ENCODE peak calls at places on chromosome 11, in seven cellular contexts. One of them, this sample, is unnamed.

GRCh38 chr11:85318573-85318972 is 308.6 kb downstream of the DLG2 start:
- DNase-seq in substantia nigra: no peak
- DNase-seq in uterus: no peak
- DNase-seq in PC-3: no peak
- DNase-seq in HepG2: no peak
- DNase-seq in upper lobe of right lung: no peak
- DNase-seq in K562: no peak
- DNase-seq in this sample: no peak

GRCh38 chr11:96228911-96229310 is 114.1 kb downstream of the MAML2 start:
- DNase-seq in substantia nigra: no peak
- DNase-seq in uterus: no peak
- DNase-seq in PC-3: no peak
- DNase-seq in HepG2: no peak
- DNase-seq in upper lobe of right lung: no peak
- DNase-seq in K562: no peak
- DNase-seq in this sample: no peak

GRCh38 chr11:78248191-78248590 is 59.5 kb downstream of the USP35 start:
- DNase-seq in substantia nigra: no peak
- DNase-seq in uterus: no peak
- DNase-seq in PC-3: no peak
- DNase-seq in HepG2: no peak
- DNase-seq in upper lobe of right lung: no peak
- DNase-seq in K562: no peak
- DNase-seq in this sample: no peak

GRCh38 chr11:74472030-74472429 is 4.7 kb upstream of the KCNE3 start:
- DNase-seq in substantia nigra: no peak
- DNase-seq in uterus: no peak
- DNase-seq in PC-3: no peak
- DNase-seq in HepG2: no peak
- DNase-seq in upper lobe of right lung: no peak
- DNase-seq in K562: no peak
- DNase-seq in this sample: no peak

GRCh38 chr11:28621648-28622215 is 513.5 kb downstream of the METTL15 start:
- DNase-seq in substantia nigra: no peak
- DNase-seq in uterus: no peak
- DNase-seq in PC-3: no peak
- DNase-seq in HepG2: no peak
- DNase-seq in upper lobe of right lung: no peak
- DNase-seq in K562: no peak
- DNase-seq in this sample: peak; percentile 8

GRCh38 chr11:83778598-83778997 is 492.4 kb upstream of the CCDC90B start:
- DNase-seq in substantia nigra: no peak
- DNase-seq in uterus: no peak
- DNase-seq in PC-3: peak; percentile 22
- DNase-seq in HepG2: no peak
- DNase-seq in upper lobe of right lung: no peak
- DNase-seq in K562: no peak
- DNase-seq in this sample: no peak

GRCh38 chr11:128804481-128804880 is 62.6 kb downstream of the KCNJ1 start:
- DNase-seq in substantia nigra: no peak
- DNase-seq in uterus: no peak
- DNase-seq in PC-3: no peak
- DNase-seq in HepG2: no peak
- DNase-seq in upper lobe of right lung: no peak
- DNase-seq in K562: no peak
- DNase-seq in this sample: peak; percentile 21

GRCh38 chr11:32610926-32611325 is 27.3 kb downstream of the EIF3M start:
- DNase-seq in substantia nigra: no peak
- DNase-seq in uterus: no peak
- DNase-seq in PC-3: no peak
- DNase-seq in HepG2: no peak
- DNase-seq in upper lobe of right lung: no peak
- DNase-seq in K562: no peak
- DNase-seq in this sample: no peak

GRCh38 chr11:66075273-66075672 is 5.2 kb downstream of the PACS1 start:
- DNase-seq in substantia nigra: no peak
- DNase-seq in uterus: no peak
- DNase-seq in PC-3: no peak
- DNase-seq in HepG2: no peak
- DNase-seq in upper lobe of right lung: no peak
- DNase-seq in K562: no peak
- DNase-seq in this sample: no peak

GRCh38 chr11:11849127-11849746 is 7.5 kb downstream of the USP47 start:
- DNase-seq in substantia nigra: peak; percentile 24
- DNase-seq in uterus: peak; percentile 51
- DNase-seq in PC-3: peak; percentile 75
- DNase-seq in HepG2: peak; percentile 60
- DNase-seq in upper lobe of right lung: no peak
- DNase-seq in K562: peak; percentile 86
- DNase-seq in this sample: peak; percentile 59

GRCh38 chr11:62588966-62589637 is 2.2 kb downstream of the TUT1 start:
- DNase-seq in substantia nigra: no peak
- DNase-seq in uterus: no peak
- DNase-seq in PC-3: peak; percentile 39
- DNase-seq in HepG2: no peak
- DNase-seq in upper lobe of right lung: no peak
- DNase-seq in K562: peak; percentile 61
- DNase-seq in this sample: peak; percentile 50

GRCh38 chr11:23555085-23555484 is 694.8 kb upstream of the CCDC179 start:
- DNase-seq in substantia nigra: no peak
- DNase-seq in uterus: no peak
- DNase-seq in PC-3: peak; percentile 37
- DNase-seq in HepG2: no peak
- DNase-seq in upper lobe of right lung: no peak
- DNase-seq in K562: no peak
- DNase-seq in this sample: peak; percentile 54

GRCh38 chr11:78957481-78958245 is 383.0 kb upstream of the NARS2 start:
- DNase-seq in substantia nigra: no peak
- DNase-seq in uterus: no peak
- DNase-seq in PC-3: peak; percentile 85
- DNase-seq in HepG2: no peak
- DNase-seq in upper lobe of right lung: no peak
- DNase-seq in K562: no peak
- DNase-seq in this sample: no peak

GRCh38 chr11:77669848-77670511 is 32.4 kb upstream of the CLNS1A start:
- DNase-seq in substantia nigra: no peak
- DNase-seq in uterus: no peak
- DNase-seq in PC-3: peak; percentile 68
- DNase-seq in HepG2: peak; percentile 76
- DNase-seq in upper lobe of right lung: no peak
- DNase-seq in K562: no peak
- DNase-seq in this sample: peak; percentile 27

GRCh38 chr11:65116370-65117205 is 913 bp downstream of the ZNHIT2 start:
- DNase-seq in substantia nigra: no peak
- DNase-seq in uterus: peak; percentile 21
- DNase-seq in PC-3: peak; percentile 57
- DNase-seq in HepG2: no peak
- DNase-seq in upper lobe of right lung: peak; percentile 79
- DNase-seq in K562: no peak
- DNase-seq in this sample: no peak

GRCh38 chr11:45853616-45854219 is 6.4 kb downstream of the CRY2 start:
- DNase-seq in substantia nigra: no peak
- DNase-seq in uterus: no peak
- DNase-seq in PC-3: no peak
- DNase-seq in HepG2: no peak
- DNase-seq in upper lobe of right lung: no peak
- DNase-seq in K562: no peak
- DNase-seq in this sample: no peak
- H3K27ac ChIP-seq in substantia nigra: no peak overlapping the region
- H3K27ac ChIP-seq in uterus: peak overlapping the region; percentile 83
- H3K27ac ChIP-seq in PC-3: no peak overlapping the region
- H3K27ac ChIP-seq in HepG2: no peak overlapping the region
- H3K27ac ChIP-seq in upper lobe of right lung: no peak overlapping the region
- H3K27ac ChIP-seq in K562: no peak overlapping the region
- H3K27ac ChIP-seq in this sample: no peak overlapping the region

GRCh38 chr11:15912291-15912690 is 444.1 kb downstream of the SOX6 start:
- DNase-seq in substantia nigra: no peak
- DNase-seq in uterus: no peak
- DNase-seq in PC-3: no peak
- DNase-seq in HepG2: no peak
- DNase-seq in upper lobe of right lung: peak; percentile 20
- DNase-seq in K562: no peak
- DNase-seq in this sample: no peak
- H3K27ac ChIP-seq in substantia nigra: no peak overlapping the region
- H3K27ac ChIP-seq in uterus: no peak overlapping the region
- H3K27ac ChIP-seq in PC-3: no peak overlapping the region
- H3K27ac ChIP-seq in HepG2: no peak overlapping the region
- H3K27ac ChIP-seq in upper lobe of right lung: no peak overlapping the region
- H3K27ac ChIP-seq in K562: no peak overlapping the region
- H3K27ac ChIP-seq in this sample: no peak overlapping the region

GRCh38 chr11:61334434-61335354 is 1.7 kb downstream of the TKFC start:
- DNase-seq in substantia nigra: no peak
- DNase-seq in uterus: no peak
- DNase-seq in PC-3: peak; percentile 60
- DNase-seq in HepG2: peak; percentile 65
- DNase-seq in upper lobe of right lung: no peak
- DNase-seq in K562: peak; percentile 82
- DNase-seq in this sample: peak; percentile 41
- H3K27ac ChIP-seq in substantia nigra: no peak overlapping the region
- H3K27ac ChIP-seq in uterus: peak overlapping the region; percentile 93
- H3K27ac ChIP-seq in PC-3: no peak overlapping the region
- H3K27ac ChIP-seq in HepG2: peak overlapping the region; percentile 91
- H3K27ac ChIP-seq in upper lobe of right lung: no peak overlapping the region
- H3K27ac ChIP-seq in K562: peak overlapping the region; percentile 97
- H3K27ac ChIP-seq in this sample: no peak overlapping the region

DNA sequence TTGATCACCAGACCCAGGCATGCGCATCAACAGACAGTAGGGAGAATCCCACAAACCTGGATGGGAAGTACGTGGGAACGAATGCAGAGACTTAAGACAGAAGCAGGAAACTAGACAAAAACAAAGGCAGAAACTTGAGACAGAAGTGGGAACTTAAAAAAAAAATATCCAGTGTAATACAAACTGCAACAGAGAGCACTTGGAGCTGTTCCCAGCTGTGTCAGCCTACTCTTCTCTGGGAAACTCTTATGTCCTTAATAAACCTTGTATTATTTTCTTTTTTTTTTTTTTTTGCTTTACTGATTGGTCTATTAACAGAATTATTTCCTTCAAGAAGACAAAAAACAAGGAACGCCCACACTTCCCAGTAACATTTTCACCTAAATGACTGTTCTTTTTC is 1818.1 kb upstream of the RAG2 start:
- DNase-seq in substantia nigra: no peak
- DNase-seq in uterus: no peak
- DNase-seq in PC-3: no peak
- DNase-seq in HepG2: no peak
- DNase-seq in upper lobe of right lung: no peak
- DNase-seq in K562: no peak
- DNase-seq in this sample: no peak
- H3K27ac ChIP-seq in substantia nigra: no peak overlapping the region
- H3K27ac ChIP-seq in uterus: no peak overlapping the region
- H3K27ac ChIP-seq in PC-3: no peak overlapping the region
- H3K27ac ChIP-seq in HepG2: no peak overlapping the region
- H3K27ac ChIP-seq in upper lobe of right lung: no peak overlapping the region
- H3K27ac ChIP-seq in K562: no peak overlapping the region
- H3K27ac ChIP-seq in this sample: no peak overlapping the region

GRCh38 chr11:118283756-118284350 is 19.8 kb upstream of the MPZL2 start:
- DNase-seq in substantia nigra: no peak
- DNase-seq in uterus: no peak
- DNase-seq in PC-3: no peak
- DNase-seq in HepG2: no peak
- DNase-seq in upper lobe of right lung: no peak
- DNase-seq in K562: no peak
- DNase-seq in this sample: no peak
- H3K27ac ChIP-seq in substantia nigra: no peak overlapping the region
- H3K27ac ChIP-seq in uterus: no peak overlapping the region
- H3K27ac ChIP-seq in PC-3: no peak overlapping the region
- H3K27ac ChIP-seq in HepG2: no peak overlapping the region
- H3K27ac ChIP-seq in upper lobe of right lung: no peak overlapping the region
- H3K27ac ChIP-seq in K562: no peak overlapping the region
- H3K27ac ChIP-seq in this sample: no peak overlapping the region

GRCh38 chr11:72831521-72832300 is 17.5 kb downstream of the ATG16L2 start:
- DNase-seq in substantia nigra: peak; percentile 82
- DNase-seq in uterus: peak; percentile 85
- DNase-seq in PC-3: peak; percentile 76
- DNase-seq in HepG2: peak; percentile 63
- DNase-seq in upper lobe of right lung: peak; percentile 87
- DNase-seq in K562: peak; percentile 85
- DNase-seq in this sample: peak; percentile 63
- H3K27ac ChIP-seq in substantia nigra: peak overlapping the region; percentile 14
- H3K27ac ChIP-seq in uterus: peak overlapping the region; percentile 76
- H3K27ac ChIP-seq in PC-3: no peak overlapping the region
- H3K27ac ChIP-seq in HepG2: no peak overlapping the region
- H3K27ac ChIP-seq in upper lobe of right lung: peak overlapping the region; percentile 53
- H3K27ac ChIP-seq in K562: no peak overlapping the region
- H3K27ac ChIP-seq in this sample: no peak overlapping the region

GRCh38 chr11:112786196-112786595 is 175.0 kb upstream of the NCAM1 start:
- DNase-seq in substantia nigra: no peak
- DNase-seq in uterus: no peak
- DNase-seq in PC-3: no peak
- DNase-seq in HepG2: no peak
- DNase-seq in upper lobe of right lung: no peak
- DNase-seq in K562: no peak
- DNase-seq in this sample: no peak

GRCh38 chr11:112785717-112786116 is 175.5 kb upstream of the NCAM1 start:
- DNase-seq in substantia nigra: no peak
- DNase-seq in uterus: peak; percentile 74
- DNase-seq in PC-3: no peak
- DNase-seq in HepG2: no peak
- DNase-seq in upper lobe of right lung: no peak
- DNase-seq in K562: no peak
- DNase-seq in this sample: no peak

GRCh38 chr11:112784323-112785073 is 176.7 kb upstream of the NCAM1 start:
- DNase-seq in substantia nigra: peak; percentile 33
- DNase-seq in uterus: peak; percentile 70
- DNase-seq in PC-3: no peak
- DNase-seq in HepG2: no peak
- DNase-seq in upper lobe of right lung: no peak
- DNase-seq in K562: no peak
- DNase-seq in this sample: peak; percentile 0

GRCh38 chr11:112783945-112784322 is 177.3 kb upstream of the NCAM1 start:
- DNase-seq in substantia nigra: no peak
- DNase-seq in uterus: no peak
- DNase-seq in PC-3: no peak
- DNase-seq in HepG2: no peak
- DNase-seq in upper lobe of right lung: no peak
- DNase-seq in K562: no peak
- DNase-seq in this sample: no peak

DNA sequence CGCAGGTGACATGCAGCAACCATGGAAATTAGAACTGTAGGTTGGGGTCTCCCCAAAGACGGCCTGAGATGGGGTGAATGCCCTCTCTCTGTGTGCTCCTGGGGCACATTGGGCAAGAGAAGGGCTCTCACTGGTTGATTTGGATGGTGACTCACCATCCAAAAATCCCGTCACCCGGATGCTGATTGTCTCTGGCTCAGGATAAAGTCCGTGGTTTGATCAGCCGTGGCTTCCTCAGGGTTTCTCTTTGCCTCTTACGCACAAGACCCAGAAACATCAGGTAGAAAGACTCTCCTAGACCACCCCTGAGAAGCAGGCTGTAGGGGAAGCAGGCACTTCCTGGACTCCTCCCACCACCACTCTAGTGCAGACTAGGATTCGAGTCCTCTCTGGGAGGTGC is 176.1 kb upstream of the NCAM1 start:
- DNase-seq in substantia nigra: no peak
- DNase-seq in uterus: peak; percentile 37
- DNase-seq in PC-3: no peak
- DNase-seq in HepG2: no peak
- DNase-seq in upper lobe of right lung: no peak
- DNase-seq in K562: no peak
- DNase-seq in this sample: no peak
- H3K27ac ChIP-seq in substantia nigra: no peak overlapping the region
- H3K27ac ChIP-seq in uterus: peak overlapping the region; percentile 64
- H3K27ac ChIP-seq in PC-3: no peak overlapping the region
- H3K27ac ChIP-seq in HepG2: no peak overlapping the region
- H3K27ac ChIP-seq in upper lobe of right lung: no peak overlapping the region
- H3K27ac ChIP-seq in K562: no peak overlapping the region
- H3K27ac ChIP-seq in this sample: no peak overlapping the region